ENCODE peak calls at places on chromosomes 1 and 21, in six cellular contexts. B is IMR-90, Z is neural progenitor cell, I is H1, U is mesendoderm, W is mesenchymal stem cell. F is an unnamed sample. For H3K4me1, the result is how much of the 10 kb centered on the place peaks cover.

GRCh38 chr21:23131177-23131576 is 2133.0 kb downstream of the NCAM2 start:
- DNase-seq in B (no peak), Z (peak), I (no peak), U (peak), W (no peak), F (no peak)

GRCh38 chr1:30756545-30757195 is 904 bp downstream of the LAPTM5 start:
- DNase-seq in B (peak), Z (no peak), I (no peak), U (peak), W (peak), F (peak)

GRCh38 chr1:176639136-176639535 is 176.2 kb downstream of the PAPPA2 start:
- DNase-seq in B (no peak), Z (no peak), I (no peak), U (no peak), W (no peak), F (no peak)

GRCh38 chr1:220521755-220522154 is 6.2 kb upstream of the MARK1 start:
- DNase-seq in B (no peak), Z (no peak), I (no peak), U (no peak), W (no peak), F (no peak)

GRCh38 chr1:196516373-196516772 is 91.9 kb downstream of the KCNT2 start:
- DNase-seq in B (no peak), Z (no peak), I (no peak), U (peak), W (no peak), F (no peak)

GRCh38 chr1:153568367-153569099 is 2.9 kb upstream of the S100A2 start:
- DNase-seq in B (peak), Z (peak), I (peak), U (peak), W (peak), F (peak)

GRCh38 chr1:200414657-200415056 is 4.8 kb upstream of the ZNF281 start:
- DNase-seq in B (no peak), Z (no peak), I (no peak), U (no peak), W (no peak), F (no peak)

GRCh38 chr1:2968471-2968881 is 52.8 kb upstream of the ACTRT2 start:
- DNase-seq in B (no peak), Z (no peak), I (no peak), U (no peak), W (no peak), F (no peak)

GRCh38 chr1:71770121-71770520 is 512.2 kb downstream of the NEGR1 start:
- DNase-seq in B (peak), Z (no peak), I (no peak), U (no peak), W (no peak), F (peak)

GRCh38 chr1:228013322-228014234 is 6.8 kb downstream of the WNT3A start:
- DNase-seq in B (no peak), Z (no peak), I (no peak), U (no peak), W (no peak), F (no peak)

GRCh38 chr1:42680921-42681683 is 1.1 kb upstream of the YBX1 start:
- DNase-seq in B (no peak), Z (peak), I (no peak), U (peak), W (peak), F (peak)

GRCh38 chr1:1432566-1432950 is 2.9 kb upstream of the VWA1 start:
- DNase-seq in B (no peak), Z (no peak), I (no peak), U (no peak), W (no peak), F (no peak)

GRCh38 chr1:38941527-38942019 is at the start of gene RHBDL2:
- DNase-seq in B (peak), Z (peak), I (peak), U (no peak), W (no peak), F (peak)

GRCh38 chr1:3658231-3658615 is 5.9 kb downstream of the TP73 start:
- DNase-seq in B (no peak), Z (no peak), I (no peak), U (no peak), W (no peak), F (no peak)

GRCh38 chr1:228490120-228491078 is 3.2 kb downstream of the RNF187 start:
- DNase-seq in B (peak), Z (no peak), I (no peak), U (peak), W (peak), F (peak)

GRCh38 chr1:46556822-46557221 is 5.4 kb upstream of the KNCN start:
- DNase-seq in B (peak), Z (no peak), I (no peak), U (no peak), W (no peak), F (peak)

GRCh38 chr1:186736971-186737685 is 56.9 kb upstream of the PTGS2 start:
- DNase-seq in B (no peak), Z (no peak), I (no peak), U (no peak), W (no peak), F (no peak)

DNA sequence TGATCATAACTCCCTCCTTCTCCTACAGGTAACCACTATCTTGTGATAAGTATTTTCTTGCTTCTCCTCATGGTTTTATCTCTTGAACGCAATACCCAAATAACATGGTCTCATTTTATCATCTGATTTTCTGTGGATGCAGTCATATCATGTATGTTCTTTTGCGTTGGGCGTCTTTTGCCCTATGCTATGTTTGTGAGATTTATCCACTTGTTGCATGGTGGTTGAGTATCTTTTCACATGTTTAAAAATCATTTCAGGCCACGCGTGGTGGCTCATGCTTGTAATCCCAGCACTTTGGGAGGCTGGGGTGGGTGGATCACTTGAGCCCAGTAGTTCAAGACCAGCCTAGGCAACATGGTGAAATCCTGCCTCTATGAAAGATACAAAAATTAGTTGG is 15.6 kb downstream of the PADI3 start:
- DNase-seq in B (no peak), Z (no peak), I (no peak), U (no peak), W (no peak), F (no peak)
- H3K4me3 ChIP-seq in B (no peak), Z (no peak), I (no peak), U (no peak), W (no peak), F (no peak)

GRCh38 chr1:156497078-156497742 is 3.4 kb downstream of the MEF2D start:
- DNase-seq in B (no peak), Z (no peak), I (no peak), U (no peak), W (no peak), F (no peak)
- H3K4me1 ChIP-seq in B (under half), Z (under half), I (under half), U (under half), W (under half), F (half or more)

DNA sequence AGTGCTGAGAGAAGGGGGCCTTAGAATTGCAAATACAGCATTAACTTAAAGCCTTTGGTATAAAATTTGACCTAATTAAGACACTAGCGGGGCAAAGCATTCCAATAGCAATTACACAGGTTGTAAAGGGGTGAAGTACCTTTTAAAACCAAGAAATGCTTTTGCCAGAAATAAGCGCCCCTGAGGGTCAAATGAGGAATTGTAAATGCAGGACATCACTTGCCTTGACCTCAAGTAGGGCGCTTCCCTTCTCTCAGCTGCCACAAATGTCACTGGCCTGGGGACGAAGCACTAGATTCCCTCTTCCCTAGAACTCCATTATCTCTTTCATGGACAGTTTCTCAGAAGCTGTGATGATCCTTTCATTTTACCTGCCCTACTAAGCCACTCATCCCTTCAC is 48.3 kb downstream of the SEC16B start:
- DNase-seq in B (no peak), Z (no peak), I (no peak), U (no peak), W (no peak), F (no peak)
- H3K9ac ChIP-seq in B (no peak), Z (no peak), I (no peak), U (no peak), W (no peak), F (no peak)

GRCh38 chr1:107750364-107750959 is 214.5 kb downstream of the VAV3 start:
- DNase-seq in B (peak), Z (peak), I (peak), U (peak), W (peak), F (peak)
- H3K4me3 ChIP-seq in B (no peak), Z (no peak), I (no peak), U (no peak), W (no peak), F (no peak)

GRCh38 chr1:25550683-25551310 is 7.4 kb downstream of the LDLRAP1 start:
- DNase-seq in B (peak), Z (no peak), I (no peak), U (no peak), W (no peak), F (no peak)
- H3K4me1 ChIP-seq in B (under half), Z (under half), I (under half), U (under half), W (under half), F (under half)

DNA sequence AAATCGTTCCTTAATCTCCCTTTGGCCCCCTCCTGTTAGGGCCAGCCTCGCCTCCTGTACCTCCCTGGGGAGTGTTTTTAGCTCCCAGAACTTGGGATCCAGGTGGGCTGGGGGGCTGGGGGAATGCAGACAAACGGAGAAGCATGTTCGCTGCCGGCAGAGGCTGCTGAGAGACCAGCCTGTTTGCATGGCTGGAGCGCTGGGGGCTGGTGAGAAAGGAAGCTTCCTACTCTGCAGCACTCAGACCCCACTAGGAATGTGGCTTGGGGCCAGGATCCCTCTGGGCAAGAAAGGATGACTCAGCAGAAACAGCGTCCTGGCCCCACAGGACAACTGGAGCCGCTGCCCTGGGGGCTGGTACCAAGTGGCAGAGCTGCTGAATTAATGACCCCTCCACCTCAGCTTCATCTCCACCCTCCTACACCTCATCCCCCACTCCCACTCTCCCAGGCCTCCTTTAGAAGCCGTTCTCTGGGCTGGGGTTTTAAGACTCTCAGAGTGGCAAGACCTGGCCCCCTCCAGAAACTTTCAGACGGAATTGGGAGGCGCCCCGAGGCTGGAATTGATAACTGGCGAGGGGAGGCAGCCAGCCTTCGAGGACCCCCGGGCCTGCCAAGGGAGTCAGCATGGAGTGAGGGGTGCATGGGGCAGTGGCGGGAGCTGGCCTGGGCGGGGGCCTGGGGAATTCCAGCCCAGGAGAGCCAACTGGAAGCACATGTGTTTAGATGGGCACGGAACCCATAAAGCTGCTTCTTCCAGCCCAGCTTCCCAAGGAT is 28.5 kb upstream of the EPS8L3 start:
- DNase-seq in B (peak), Z (peak), I (peak), U (peak), W (peak), F (peak)
- H3K9ac ChIP-seq in B (peak), Z (no peak), I (no peak), U (peak), W (peak), F (peak)

GRCh38 chr1:63857478-63857877 is 83.7 kb downstream of the ROR1 start:
- DNase-seq in B (no peak), Z (no peak), I (no peak), U (no peak), W (no peak), F (no peak)
- H3K4me3 ChIP-seq in B (no peak), Z (no peak), I (no peak), U (no peak), W (no peak), F (no peak)

GRCh38 chr1:230679131-230679530 is 34.8 kb downstream of the AGT start:
- DNase-seq in B (no peak), Z (no peak), I (no peak), U (no peak), W (no peak), F (no peak)

GRCh38 chr1:230679854-230680253 is 34.1 kb downstream of the AGT start:
- DNase-seq in B (no peak), Z (no peak), I (no peak), U (no peak), W (no peak), F (no peak)

GRCh38 chr1:230681599-230681998 is 32.3 kb downstream of the AGT start:
- DNase-seq in B (peak), Z (no peak), I (no peak), U (no peak), W (peak), F (peak)

GRCh38 chr1:230682274-230682673 is 31.6 kb downstream of the AGT start:
- DNase-seq in B (no peak), Z (no peak), I (no peak), U (no peak), W (no peak), F (no peak)

DNA sequence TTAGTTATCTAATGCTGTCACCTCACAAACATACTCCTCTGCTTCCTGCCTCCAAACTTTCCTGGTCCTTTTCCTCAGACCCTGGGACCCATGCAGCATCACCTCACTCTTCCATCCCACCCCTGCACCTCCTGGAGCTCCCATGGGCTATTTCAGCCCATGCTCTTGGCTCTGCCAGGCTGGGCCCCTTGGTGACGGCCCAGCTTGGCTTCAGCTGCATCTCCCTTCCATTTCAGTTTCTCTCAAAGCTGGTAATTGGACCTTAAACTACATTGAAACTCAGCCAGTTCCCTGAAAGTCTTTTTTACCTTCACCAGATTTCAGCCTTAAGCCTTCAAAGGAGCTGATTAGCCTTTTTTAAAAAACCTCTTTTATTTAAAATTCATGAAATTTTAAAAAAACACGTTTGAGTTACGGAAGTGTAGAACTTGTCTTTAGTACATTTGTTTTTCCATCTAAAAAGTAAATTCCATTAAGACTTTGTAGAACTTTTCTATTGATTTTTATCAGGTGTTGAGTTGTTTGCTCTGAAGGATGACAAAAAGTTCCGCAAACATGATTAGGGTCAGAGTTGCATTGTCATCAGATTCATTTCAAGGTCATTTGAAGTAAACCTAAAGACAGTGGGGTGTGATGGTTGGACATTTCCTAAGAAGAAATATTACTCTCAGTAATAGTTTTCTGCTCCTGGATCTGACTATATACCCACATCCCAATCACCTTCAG is 33.5 kb downstream of the AGT start:
- DNase-seq in B (no peak), Z (no peak), I (no peak), U (no peak), W (no peak), F (no peak)
- H3K4me1 ChIP-seq in B (under half), Z (under half), I (under half), U (under half), W (under half), F (under half)

F was measured in adipocyte.